ENCODE peak calls at places on chromosomes 3 and 15, in six cellular contexts. One of them, this sample, is unnamed. For H3K27me3, the result is how much of the 10 kb centered on the place peaks cover.

GRCh38 chr3:125166581-125166980 is 46.0 kb downstream of the SLC12A8 start:
- DNase-seq in IMR-90: peak
- DNase-seq in mammary epithelial cell: no peak
- DNase-seq in MM.1S: no peak
- DNase-seq in HepG2: no peak
- DNase-seq in neural progenitor cell: no peak
- DNase-seq in this sample: no peak

GRCh38 chr15:51363391-51363790 is 21.9 kb downstream of the GLDN start:
- DNase-seq in mammary epithelial cell: no peak
- DNase-seq in HepG2: no peak
- DNase-seq in MM.1S: no peak
- DNase-seq in neural progenitor cell: no peak
- DNase-seq in IMR-90: no peak
- DNase-seq in this sample: no peak

GRCh38 chr15:72176155-72176554 is 21.4 kb downstream of the GRAMD2A start:
- DNase-seq in mammary epithelial cell: no peak
- DNase-seq in HepG2: no peak
- DNase-seq in IMR-90: no peak
- DNase-seq in MM.1S: no peak
- DNase-seq in neural progenitor cell: no peak
- DNase-seq in this sample: no peak

GRCh38 chr15:37095197-37095992 is 5.0 kb downstream of the MEIS2 start:
- DNase-seq in HepG2: no peak
- DNase-seq in MM.1S: no peak
- DNase-seq in neural progenitor cell: peak
- DNase-seq in mammary epithelial cell: no peak
- DNase-seq in IMR-90: no peak
- DNase-seq in this sample: no peak

GRCh38 chr15:94324117-94324826 is 92.9 kb downstream of the MCTP2 start:
- DNase-seq in mammary epithelial cell: peak
- DNase-seq in neural progenitor cell: peak
- DNase-seq in IMR-90: peak
- DNase-seq in HepG2: peak
- DNase-seq in MM.1S: peak
- DNase-seq in this sample: peak

GRCh38 chr3:109339714-109340648 is 2.6 kb upstream of the DPPA4 start:
- DNase-seq in mammary epithelial cell: no peak
- DNase-seq in HepG2: no peak
- DNase-seq in IMR-90: no peak
- DNase-seq in neural progenitor cell: no peak
- DNase-seq in MM.1S: no peak
- DNase-seq in this sample: no peak

GRCh38 chr3:124615896-124616543 is 114.2 kb upstream of the UMPS start:
- DNase-seq in neural progenitor cell: no peak
- DNase-seq in mammary epithelial cell: no peak
- DNase-seq in MM.1S: peak
- DNase-seq in IMR-90: no peak
- DNase-seq in HepG2: no peak
- DNase-seq in this sample: no peak

GRCh38 chr3:8554725-8555621 is 53.4 kb downstream of the LMCD1 start:
- DNase-seq in IMR-90: peak
- DNase-seq in HepG2: no peak
- DNase-seq in neural progenitor cell: peak
- DNase-seq in mammary epithelial cell: no peak
- DNase-seq in MM.1S: no peak
- DNase-seq in this sample: no peak

GRCh38 chr3:107598926-107599754 is 76.4 kb downstream of the BBX start:
- DNase-seq in HepG2: peak
- DNase-seq in MM.1S: no peak
- DNase-seq in neural progenitor cell: peak
- DNase-seq in IMR-90: peak
- DNase-seq in mammary epithelial cell: peak
- DNase-seq in this sample: peak

GRCh38 chr3:112007641-112008040 is 8.9 kb downstream of the TAGLN3 start:
- DNase-seq in IMR-90: peak
- DNase-seq in MM.1S: no peak
- DNase-seq in neural progenitor cell: no peak
- DNase-seq in mammary epithelial cell: no peak
- DNase-seq in HepG2: no peak
- DNase-seq in this sample: no peak

GRCh38 chr15:34620814-34621213 is 37.4 kb upstream of the GOLGA8B start:
- DNase-seq in HepG2: no peak
- DNase-seq in neural progenitor cell: no peak
- DNase-seq in mammary epithelial cell: no peak
- DNase-seq in MM.1S: no peak
- DNase-seq in IMR-90: peak
- DNase-seq in this sample: no peak

GRCh38 chr3:197224034-197224444 is 74.4 kb downstream of the DLG1 start:
- DNase-seq in mammary epithelial cell: peak
- DNase-seq in neural progenitor cell: peak
- DNase-seq in HepG2: peak
- DNase-seq in MM.1S: peak
- DNase-seq in IMR-90: peak
- DNase-seq in this sample: peak

GRCh38 chr3:101466465-101467309 is 46.3 kb downstream of the SENP7 start:
- DNase-seq in neural progenitor cell: peak
- DNase-seq in MM.1S: no peak
- DNase-seq in mammary epithelial cell: no peak
- DNase-seq in IMR-90: peak
- DNase-seq in HepG2: peak
- DNase-seq in this sample: no peak

GRCh38 chr15:90629217-90629616 is 87.9 kb upstream of the BLM start:
- DNase-seq in MM.1S: no peak
- DNase-seq in HepG2: no peak
- DNase-seq in neural progenitor cell: no peak
- DNase-seq in IMR-90: no peak
- DNase-seq in mammary epithelial cell: no peak
- DNase-seq in this sample: no peak

GRCh38 chr3:16085884-16086608 is 88.4 kb upstream of the GALNT15 start:
- DNase-seq in mammary epithelial cell: no peak
- DNase-seq in neural progenitor cell: no peak
- DNase-seq in MM.1S: no peak
- DNase-seq in HepG2: no peak
- DNase-seq in IMR-90: no peak
- DNase-seq in this sample: no peak

GRCh38 chr3:136982520-136983138 is 24.8 kb downstream of the IL20RB start:
- DNase-seq in mammary epithelial cell: no peak
- DNase-seq in HepG2: no peak
- DNase-seq in MM.1S: no peak
- DNase-seq in neural progenitor cell: no peak
- DNase-seq in IMR-90: no peak
- DNase-seq in this sample: no peak

GRCh38 chr3:160801386-160802118 is 45.5 kb downstream of the PPM1L start:
- DNase-seq in neural progenitor cell: no peak
- DNase-seq in HepG2: no peak
- DNase-seq in mammary epithelial cell: no peak
- DNase-seq in IMR-90: peak
- DNase-seq in MM.1S: no peak
- DNase-seq in this sample: no peak

GRCh38 chr3:72567474-72567873 is 280.8 kb downstream of the SHQ1 start:
- DNase-seq in IMR-90: no peak
- DNase-seq in mammary epithelial cell: no peak
- DNase-seq in neural progenitor cell: no peak
- DNase-seq in MM.1S: no peak
- DNase-seq in HepG2: peak
- DNase-seq in this sample: no peak

GRCh38 chr3:191499307-191500125 is 38.6 kb downstream of the PYDC2 start:
- DNase-seq in neural progenitor cell: peak
- DNase-seq in IMR-90: peak
- DNase-seq in HepG2: no peak
- DNase-seq in mammary epithelial cell: peak
- DNase-seq in MM.1S: no peak
- DNase-seq in this sample: no peak

DNA sequence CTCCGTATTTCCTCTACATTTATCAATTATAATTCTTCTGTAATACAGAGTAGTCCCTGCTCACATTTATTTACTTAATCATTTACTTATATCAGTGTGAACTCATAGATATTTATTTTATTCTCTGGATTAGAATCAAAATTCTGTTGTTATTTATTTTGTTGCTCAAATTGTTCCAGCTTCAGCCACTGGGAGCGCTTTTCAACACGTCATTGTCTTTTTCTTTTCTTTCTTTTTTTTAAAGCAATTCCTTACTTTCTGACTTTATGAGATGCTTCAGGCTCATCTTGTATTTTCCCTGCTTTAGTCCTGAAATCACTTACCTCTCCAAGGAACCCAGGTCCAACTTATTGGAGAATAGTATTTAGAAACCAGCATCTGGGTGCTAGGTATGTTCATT is 53.4 kb downstream of the GLCE start:
- DNase-seq in mammary epithelial cell: no peak
- DNase-seq in neural progenitor cell: no peak
- DNase-seq in MM.1S: no peak
- DNase-seq in IMR-90: no peak
- DNase-seq in HepG2: no peak
- DNase-seq in this sample: no peak
- TF ChIP-seq CTCF in mammary epithelial cell: peak
- TF ChIP-seq CTCF in neural progenitor cell: peak
- TF ChIP-seq CTCF in MM.1S: peak
- TF ChIP-seq CTCF in IMR-90: no peak
- TF ChIP-seq CTCF in HepG2: no peak
- TF ChIP-seq CTCF in this sample: no peak

DNA sequence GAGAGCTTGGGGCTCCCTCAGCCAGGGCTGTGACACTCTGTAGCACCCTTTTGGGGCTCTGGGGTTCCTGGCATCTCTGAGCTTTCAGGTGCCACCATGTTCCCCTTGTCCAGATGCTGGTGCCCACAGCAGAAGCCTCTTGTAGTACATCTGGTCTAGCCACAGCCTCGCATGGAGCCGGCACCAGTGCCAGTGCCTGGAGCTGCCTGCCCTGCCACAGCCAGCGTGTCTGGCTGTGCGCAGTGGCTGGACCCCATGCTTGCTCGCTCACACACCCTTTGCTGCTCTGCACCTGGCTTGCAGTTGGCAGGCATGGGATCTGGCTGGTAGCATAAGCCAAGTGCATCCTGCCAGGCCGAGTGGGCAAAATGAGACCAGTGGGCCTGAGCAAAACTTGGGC is 744.8 kb upstream of the GBE1 start:
- DNase-seq in neural progenitor cell: no peak
- DNase-seq in mammary epithelial cell: no peak
- DNase-seq in HepG2: no peak
- DNase-seq in IMR-90: no peak
- DNase-seq in MM.1S: no peak
- DNase-seq in this sample: no peak
- H3K27me3 ChIP-seq in neural progenitor cell: under half
- H3K27me3 ChIP-seq in mammary epithelial cell: under half
- H3K27me3 ChIP-seq in HepG2: under half
- H3K27me3 ChIP-seq in IMR-90: under half
- H3K27me3 ChIP-seq in MM.1S: under half
- H3K27me3 ChIP-seq in this sample: under half

GRCh38 chr15:85337398-85338074 is 42.9 kb upstream of the AKAP13 start:
- DNase-seq in IMR-90: no peak
- DNase-seq in neural progenitor cell: no peak
- DNase-seq in MM.1S: no peak
- DNase-seq in HepG2: no peak
- DNase-seq in mammary epithelial cell: no peak
- DNase-seq in this sample: no peak

GRCh38 chr15:85336870-85337269 is 43.5 kb upstream of the AKAP13 start:
- DNase-seq in MM.1S: no peak
- DNase-seq in HepG2: no peak
- DNase-seq in neural progenitor cell: no peak
- DNase-seq in mammary epithelial cell: no peak
- DNase-seq in IMR-90: no peak
- DNase-seq in this sample: no peak

GRCh38 chr15:85335193-85335939 is 45.0 kb upstream of the AKAP13 start:
- DNase-seq in IMR-90: no peak
- DNase-seq in neural progenitor cell: no peak
- DNase-seq in HepG2: no peak
- DNase-seq in mammary epithelial cell: no peak
- DNase-seq in MM.1S: no peak
- DNase-seq in this sample: no peak

GRCh38 chr15:85340852-85341251 is 39.6 kb upstream of the AKAP13 start:
- DNase-seq in mammary epithelial cell: no peak
- DNase-seq in neural progenitor cell: no peak
- DNase-seq in IMR-90: no peak
- DNase-seq in HepG2: no peak
- DNase-seq in MM.1S: no peak
- DNase-seq in this sample: no peak

DNA sequence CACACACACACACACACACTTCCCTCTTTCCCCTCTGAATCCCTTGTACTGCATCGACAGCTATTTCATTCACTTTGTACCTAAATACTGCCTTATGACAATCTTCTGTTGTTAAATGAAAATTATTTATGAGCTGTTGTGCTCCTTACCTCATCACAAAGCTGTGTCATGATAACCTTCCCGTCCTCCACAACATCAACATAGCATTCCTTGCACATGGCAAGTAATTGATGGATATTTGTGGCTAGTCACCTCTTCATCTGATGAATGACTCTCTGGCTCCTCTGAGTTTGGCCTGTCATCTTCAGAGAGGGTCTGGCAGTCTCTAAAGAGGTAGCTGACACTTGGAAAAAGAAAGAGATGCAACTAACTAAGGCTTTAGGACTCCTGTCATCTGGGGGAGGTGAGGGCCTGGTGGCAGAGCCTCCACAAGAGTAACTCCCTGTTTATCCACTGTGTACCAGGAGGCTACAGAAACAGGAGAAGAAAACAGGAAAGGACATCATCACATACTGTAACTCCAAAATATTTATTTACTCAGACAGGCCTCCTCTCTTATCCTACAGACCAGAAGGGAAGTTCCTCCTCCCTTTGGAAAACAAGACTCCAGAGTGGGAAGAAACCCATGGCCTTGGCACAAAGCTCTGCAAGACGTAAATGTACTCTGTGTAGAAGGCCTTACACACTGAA is 40.3 kb upstream of the AKAP13 start:
- DNase-seq in mammary epithelial cell: no peak
- DNase-seq in IMR-90: peak
- DNase-seq in HepG2: no peak
- DNase-seq in MM.1S: no peak
- DNase-seq in neural progenitor cell: no peak
- DNase-seq in this sample: no peak
- H2AFZ ChIP-seq in mammary epithelial cell: peak
- H2AFZ ChIP-seq in IMR-90: peak
- H2AFZ ChIP-seq in HepG2: no peak
- H2AFZ ChIP-seq in MM.1S: no peak
- H2AFZ ChIP-seq in neural progenitor cell: no peak
- H2AFZ ChIP-seq in this sample: no peak

GRCh38 chr15:27485265-27485664 is 514.3 kb downstream of the GABRG3 start:
- DNase-seq in HepG2: no peak
- DNase-seq in mammary epithelial cell: no peak
- DNase-seq in MM.1S: no peak
- DNase-seq in neural progenitor cell: no peak
- DNase-seq in IMR-90: no peak
- DNase-seq in this sample: no peak
- TF ChIP-seq CTCF in HepG2: no peak
- TF ChIP-seq CTCF in mammary epithelial cell: no peak
- TF ChIP-seq CTCF in MM.1S: no peak
- TF ChIP-seq CTCF in neural progenitor cell: peak
- TF ChIP-seq CTCF in IMR-90: no peak
- TF ChIP-seq CTCF in this sample: no peak

This sample was measured in DND-41.